ENCODE peak calls at places on chromosome 3, in four cellular contexts. P is stimulated activated CD4-positive, alpha-beta T cell treated with anti-CD3 and anti-CD28 coated beads, Interleukin-1b, Interleukin-23, amount 100 ng/mL, for 48 hours; F is DMS53; Y is B cell. O is an unnamed sample.

GRCh38 chr3:160460033-160460432 is 10.4 kb upstream of the TRIM59 start:
- DNase-seq in P (no peak), F (no peak), Y (no peak), O (no peak)

GRCh38 chr3:194632211-194632982 is 822 bp downstream of the TMEM44 start:
- DNase-seq in Y (peak; percentile 19), P (no peak), F (peak; percentile 65), O (peak; percentile 37)

GRCh38 chr3:195764961-195765706 is 44.4 kb downstream of the MUC20 start:
- DNase-seq in P (no peak), F (no peak), Y (no peak), O (no peak)

GRCh38 chr3:86937306-86937791 is 53.6 kb downstream of the VGLL3 start:
- DNase-seq in P (no peak), F (no peak), Y (no peak), O (no peak)

GRCh38 chr3:118641608-118642007 is 393.0 kb downstream of the IGSF11 start:
- DNase-seq in Y (no peak), F (peak; percentile 90), P (no peak), O (no peak)

GRCh38 chr3:156605686-156606605 is 51.0 kb upstream of the SSR3 start:
- DNase-seq in P (no peak), Y (peak; percentile 8), F (peak; percentile 65), O (no peak)

GRCh38 chr3:177447938-177448337 is 250.7 kb upstream of the TBL1XR1 start:
- DNase-seq in P (no peak), Y (no peak), F (peak; percentile 40), O (no peak)

GRCh38 chr3:60010778-60011177 is 961.0 kb upstream of the CFAP20DC start:
- DNase-seq in F (no peak), Y (peak; percentile 41), P (peak; percentile 70), O (peak; percentile 0)

GRCh38 chr3:102485701-102486100 is 50.9 kb downstream of the ZPLD1 start:
- DNase-seq in Y (no peak), F (no peak), P (no peak), O (no peak)

GRCh38 chr3:128547368-128547987 is 54.5 kb upstream of the GATA2 start:
- DNase-seq in P (no peak), Y (no peak), F (no peak), O (no peak)

GRCh38 chr3:64244011-64244942 is 19.0 kb upstream of the PRICKLE2 start:
- DNase-seq in F (peak; percentile 23), P (no peak), Y (no peak), O (peak; percentile 25)

GRCh38 chr3:195059006-195059350 is 212.0 kb downstream of the XXYLT1 start:
- DNase-seq in F (no peak), P (no peak), Y (no peak), O (no peak)

GRCh38 chr3:82143661-82144405 is 382.4 kb upstream of the GBE1 start:
- DNase-seq in F (peak; percentile 0), Y (no peak), P (no peak), O (no peak)

GRCh38 chr3:28247286-28247685 is 5.9 kb downstream of the CMC1 start:
- DNase-seq in Y (no peak), F (no peak), P (no peak), O (no peak)

GRCh38 chr3:41565003-41565402 is 365.7 kb downstream of the CTNNB1 start:
- DNase-seq in F (no peak), P (no peak), Y (no peak), O (no peak)

GRCh38 chr3:70603103-70603502 is 290.7 kb upstream of the MDFIC2 start:
- DNase-seq in F (no peak), P (peak; percentile 5), Y (no peak), O (no peak)

GRCh38 chr3:111539351-111540331 is 2.4 kb upstream of the CD96 start:
- DNase-seq in Y (peak; percentile 70), P (peak; percentile 57), F (peak; percentile 82), O (peak; percentile 57)

GRCh38 chr3:52432225-52432624 is 12.7 kb downstream of the SEMA3G start:
- DNase-seq in P (no peak), F (no peak), Y (no peak), O (no peak)

GRCh38 chr3:42277676-42278075 is 11.7 kb upstream of the CCK start:
- DNase-seq in P (no peak), Y (no peak), F (no peak), O (no peak)

GRCh38 chr3:152096280-152096679 is 172.4 kb upstream of the MBNL1 start:
- DNase-seq in P (no peak), Y (no peak), F (no peak), O (no peak)

GRCh38 chr3:188686319-188686718 is 485.5 kb upstream of the TPRG1 start:
- DNase-seq in F (no peak), Y (peak; percentile 24), P (no peak), O (peak; percentile 71)

O was measured in KBM-7.